ENCODE peak calls at places on chromosomes 2 and 18, in four cellular contexts. O, W, X and L are unnamed samples.

GRCh38 chr2:3429068-3429610 is 49.6 kb downstream of the TRAPPC12 start:
- ATAC-seq in X (no peak), O (no peak), W (no peak), L (no peak)

GRCh38 chr18:23267447-23267776 is 132.1 kb downstream of the CABLES1 start:
- ATAC-seq in X (no peak), W (peak; percentile 27), O (no peak), L (no peak)

GRCh38 chr18:13382990-13383821 is 164.6 kb downstream of the LDLRAD4 start:
- ATAC-seq in X (no peak), W (no peak), O (no peak), L (no peak)

GRCh38 chr2:112182581-112183034 is 44.4 kb downstream of the FBLN7 start:
- ATAC-seq in X (peak; percentile 10), O (no peak), W (peak; percentile 43), L (no peak)

GRCh38 chr2:165746501-165746900 is 47.5 kb downstream of the GALNT3 start:
- ATAC-seq in X (no peak), W (no peak), O (no peak), L (no peak)

GRCh38 chr2:133674433-133675331 is 106.4 kb upstream of the NCKAP5 start:
- ATAC-seq in X (peak; percentile 91), O (peak; percentile 67), W (no peak), L (no peak)

GRCh38 chr2:60353406-60353800 is 200.1 kb downstream of the BCL11A start:
- ATAC-seq in X (peak; percentile 82), W (no peak), O (no peak), L (no peak)

GRCh38 chr18:6881034-6881800 is 151.7 kb downstream of the ARHGAP28 start:
- ATAC-seq in O (no peak), X (no peak), W (no peak), L (peak; percentile 80)

GRCh38 chr2:197086500-197086899 is 160.0 kb upstream of the PGAP1 start:
- ATAC-seq in W (no peak), O (no peak), X (no peak), L (no peak)

GRCh38 chr2:15759385-15759784 is 167.7 kb downstream of the DDX1 start:
- ATAC-seq in O (no peak), W (no peak), X (no peak), L (no peak)

GRCh38 chr2:242069018-242069417 is 199.5 kb downstream of the RTP5 start:
- ATAC-seq in W (no peak), O (no peak), X (no peak), L (no peak)

GRCh38 chr2:231028890-231029289 is 8.4 kb upstream of the C2orf72 start:
- ATAC-seq in W (no peak), O (no peak), X (no peak), L (no peak)

GRCh38 chr2:62149708-62150107 is 46.2 kb upstream of the B3GNT2 start:
- ATAC-seq in X (no peak), O (no peak), W (peak; percentile 90), L (peak; percentile 28)

GRCh38 chr2:96527990-96528679 is 8.4 kb upstream of the ARID5A start:
- ATAC-seq in W (no peak), X (no peak), O (no peak), L (peak; percentile 13)

GRCh38 chr2:7437122-7437521 is 519.9 kb downstream of the RNF144A start:
- ATAC-seq in O (no peak), W (no peak), X (no peak), L (no peak)

GRCh38 chr2:232854082-232854481 is 16.0 kb upstream of the SNORC start:
- ATAC-seq in O (no peak), X (no peak), W (no peak), L (no peak)

GRCh38 chr2:215414674-215415073 is 21.2 kb downstream of the FN1 start:
- ATAC-seq in O (no peak), X (peak; percentile 63), W (no peak), L (no peak)

GRCh38 chr2:72813841-72814240 is 12.0 kb downstream of the EXOC6B start:
- ATAC-seq in W (no peak), X (no peak), O (no peak), L (no peak)

GRCh38 chr2:113901943-113902342 is 12.1 kb downstream of the ACTR3 start:
- ATAC-seq in W (no peak), O (no peak), X (no peak), L (no peak)

GRCh38 chr2:191638802-191639172 is 39.1 kb upstream of the NABP1 start:
- ATAC-seq in W (no peak), O (no peak), X (no peak), L (no peak)

DNA sequence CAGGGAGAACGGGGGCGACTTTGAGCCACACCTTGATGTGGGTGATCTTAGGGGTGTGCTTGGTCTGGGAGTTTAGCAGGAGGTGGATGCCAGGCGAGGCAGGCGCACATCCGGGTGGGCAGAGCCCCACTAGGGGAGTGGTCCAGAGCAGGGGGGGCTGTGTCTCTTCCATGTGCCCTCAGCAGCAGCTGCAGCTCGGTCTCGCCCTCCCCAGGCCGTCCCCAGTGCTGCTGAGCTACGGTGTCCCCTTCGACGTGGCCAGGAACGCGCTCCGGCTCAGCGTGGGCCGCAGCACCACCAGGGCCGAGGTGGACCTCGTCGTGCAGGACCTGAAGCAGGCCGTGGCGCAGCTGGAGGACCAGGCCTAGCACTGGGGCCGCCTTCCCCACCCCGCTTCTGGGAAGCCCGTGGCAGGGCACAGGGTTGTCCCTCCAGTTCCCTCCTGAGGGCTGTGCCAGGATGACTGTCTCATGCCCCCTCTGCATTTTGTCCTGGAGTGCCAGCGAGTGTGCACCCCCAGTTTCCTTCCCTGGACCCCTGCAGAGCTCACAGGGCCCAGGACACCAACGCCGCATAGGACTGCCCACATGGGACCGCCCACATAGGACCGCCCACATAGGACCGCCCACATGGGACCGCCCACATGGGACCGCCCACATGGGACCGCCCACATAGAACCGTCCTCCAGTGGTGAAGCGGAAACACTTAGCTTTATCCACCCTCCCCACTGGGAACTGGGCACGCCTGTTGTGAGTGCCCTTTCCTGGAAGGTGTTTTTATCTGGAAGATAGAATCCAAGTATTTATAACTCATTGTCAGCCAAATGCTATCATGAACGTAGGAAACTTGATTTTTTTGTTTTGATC is 1.9 kb upstream of the ESPNL start:
- ATAC-seq in O (peak; percentile 79), X (peak; percentile 79), W (peak; percentile 94), L (peak; percentile 79)
- TF ChIP-seq POLR2AphosphoS5 in O (no peak), X (peak; percentile 59), W (no peak), L (no peak)

DNA sequence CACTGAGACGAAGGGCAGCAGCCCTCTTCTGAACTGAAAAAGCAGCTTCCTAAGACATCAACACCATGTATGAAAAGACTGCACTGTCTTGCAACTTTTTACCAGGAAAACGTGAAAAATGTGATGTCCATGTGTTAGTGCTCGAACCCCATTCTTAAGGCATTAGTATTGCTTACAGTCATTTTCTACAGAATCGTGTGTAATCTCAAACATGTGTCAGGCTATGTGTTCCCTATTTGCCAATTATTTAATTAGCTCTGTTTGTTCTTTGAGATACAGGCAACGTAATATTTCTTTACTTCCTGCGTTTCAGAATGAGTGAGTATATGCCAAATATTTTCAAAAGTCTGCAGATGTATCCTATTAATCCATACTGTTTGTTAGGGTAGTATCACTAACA is 307.7 kb upstream of the CCDC68 start:
- ATAC-seq in W (no peak), X (no peak), O (no peak), L (no peak)
- H3K4me1 ChIP-seq in W (no peaks in the 10 kb centered on the region), X (peaks cover 29% of the 10 kb centered on the region), O (peaks cover 31% of the 10 kb centered on the region), L (no peaks in the 10 kb centered on the region)

DNA sequence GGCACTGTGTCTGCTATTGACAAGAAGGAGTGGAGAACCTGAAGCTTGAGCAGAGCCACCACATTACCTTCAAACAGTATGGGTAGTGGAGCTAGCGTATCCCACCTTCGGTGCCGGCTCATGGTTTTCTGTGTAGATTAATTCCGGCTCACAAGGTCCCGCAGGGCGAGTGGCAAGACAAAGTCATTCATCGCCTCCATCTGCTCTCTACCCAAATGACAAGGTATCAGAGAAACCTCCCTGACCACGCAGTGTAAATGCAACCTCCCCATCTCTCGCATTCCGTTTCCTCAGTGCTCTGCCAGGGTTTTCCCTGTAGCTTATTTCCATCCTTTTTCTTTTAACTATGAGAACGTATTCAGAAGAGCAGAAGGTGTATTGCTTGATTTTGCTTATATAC is 79.8 kb downstream of the MAP4K4 start:
- ATAC-seq in W (no peak), O (no peak), X (no peak), L (no peak)
- TF ChIP-seq CTCF in W (no peak), O (no peak), X (no peak), L (no peak)

GRCh38 chr2:128288781-128289180 is 29.9 kb downstream of the HS6ST1 start:
- ATAC-seq in X (no peak), W (no peak), O (no peak), L (no peak)

GRCh38 chr2:128290356-128290755 is 28.3 kb downstream of the HS6ST1 start:
- ATAC-seq in O (no peak), W (no peak), X (no peak), L (no peak)

GRCh38 chr2:128291161-128291843 is 27.4 kb downstream of the HS6ST1 start:
- ATAC-seq in X (peak; percentile 3), O (no peak), W (no peak), L (no peak)

GRCh38 chr2:128287780-128288735 is 30.6 kb downstream of the HS6ST1 start:
- ATAC-seq in O (no peak), W (no peak), X (no peak), L (no peak)

GRCh38 chr2:128289439-128289838 is 29.2 kb downstream of the HS6ST1 start:
- ATAC-seq in W (no peak), X (peak; percentile 14), O (no peak), L (no peak)
- TF ChIP-seq POLR2AphosphoS5 in W (no peak), X (no peak), O (no peak), L (no peak)